ENCODE peak calls at places on chromosomes 2 and 18, in five cellular contexts. R is heart right ventricle, B is A549, E is Peyer's patch, K is astrocyte. G is an unnamed sample. For H3K4me1, the result is how much of the 10 kb centered on the place peaks cover.

GRCh38 chr2:17649026-17649425 is 104.6 kb downstream of the SMC6 start:
- DNase-seq in R (no peak), B (no peak), E (no peak), K (no peak), G (no peak)

GRCh38 chr2:88161446-88161845 is 8.7 kb upstream of the THNSL2 start:
- DNase-seq in R (no peak), B (no peak), E (no peak), K (no peak), G (no peak)

GRCh38 chr18:57649536-57650495 is 28.2 kb upstream of the NARS1 start:
- DNase-seq in R (no peak), B (peak), E (no peak), K (peak), G (no peak)

GRCh38 chr2:234146087-234146826 is 95.8 kb downstream of the SPP2 start:
- DNase-seq in R (peak), B (peak), E (no peak), K (peak), G (no peak)

GRCh38 chr2:73468376-73468775 is 82.7 kb downstream of the ALMS1 start:
- DNase-seq in R (no peak), B (no peak), E (no peak), K (no peak), G (no peak)

GRCh38 chr2:233620204-233620603 is 2.8 kb downstream of the UGT1A8 start:
- DNase-seq in R (no peak), B (no peak), E (no peak), K (no peak), G (no peak)

GRCh38 chr2:47035615-47036488 is 119.3 kb downstream of the STPG4 start:
- DNase-seq in R (no peak), B (no peak), E (no peak), K (no peak), G (no peak)

GRCh38 chr2:37819228-37819627 is 105.9 kb upstream of the RMDN2 start:
- DNase-seq in R (no peak), B (no peak), E (no peak), K (peak), G (no peak)

GRCh38 chr18:44093253-44093652 is 587.4 kb upstream of the SETBP1 start:
- DNase-seq in R (no peak), B (no peak), E (no peak), K (peak), G (no peak)

GRCh38 chr2:98800330-98801064 is 69.6 kb upstream of the MGAT4A start:
- DNase-seq in R (no peak), B (no peak), E (no peak), K (no peak), G (no peak)

GRCh38 chr18:2687390-2688001 is 32.0 kb downstream of the SMCHD1 start:
- DNase-seq in R (no peak), B (no peak), E (no peak), K (no peak), G (no peak)

GRCh38 chr2:110678457-110679336 is 834 bp upstream of the BUB1 start:
- DNase-seq in R (no peak), B (no peak), E (peak), K (peak), G (peak)

GRCh38 chr18:48815581-48816324 is 135.0 kb downstream of the SMAD7 start:
- DNase-seq in R (no peak), B (no peak), E (peak), K (peak), G (peak)

GRCh38 chr2:205772983-205773382 is 90.7 kb downstream of the NRP2 start:
- DNase-seq in R (no peak), B (no peak), E (no peak), K (no peak), G (no peak)

GRCh38 chr2:99066075-99066557 is 75.4 kb upstream of the C2orf15 start:
- DNase-seq in R (no peak), B (peak), E (no peak), K (peak), G (no peak)

GRCh38 chr2:70133521-70134348 is 46.5 kb downstream of the PCBP1 start:
- DNase-seq in R (no peak), B (no peak), E (no peak), K (peak), G (no peak)

GRCh38 chr2:239943991-239944441 is 81.1 kb downstream of the NDUFA10 start:
- DNase-seq in R (no peak), B (no peak), E (peak), K (no peak), G (peak)

GRCh38 chr2:134819334-134819733 is 19.1 kb upstream of the ACMSD start:
- DNase-seq in R (no peak), B (peak), E (no peak), K (peak), G (no peak)

GRCh38 chr18:37408676-37409305 is 156.8 kb downstream of the CELF4 start:
- DNase-seq in R (no peak), B (no peak), E (no peak), K (no peak), G (no peak)

GRCh38 chr2:144414324-144414845 is 105.5 kb downstream of the ZEB2 start:
- DNase-seq in R (no peak), B (peak), E (no peak), K (peak), G (peak)

GRCh38 chr2:158205215-158205614 is 103.5 kb downstream of the UPP2 start:
- DNase-seq in R (no peak), B (no peak), E (no peak), K (no peak), G (no peak)

GRCh38 chr2:27795868-27796277 is 24.4 kb downstream of the MRPL33 start:
- DNase-seq in R (peak), B (no peak), E (no peak), K (peak), G (no peak)

DNA sequence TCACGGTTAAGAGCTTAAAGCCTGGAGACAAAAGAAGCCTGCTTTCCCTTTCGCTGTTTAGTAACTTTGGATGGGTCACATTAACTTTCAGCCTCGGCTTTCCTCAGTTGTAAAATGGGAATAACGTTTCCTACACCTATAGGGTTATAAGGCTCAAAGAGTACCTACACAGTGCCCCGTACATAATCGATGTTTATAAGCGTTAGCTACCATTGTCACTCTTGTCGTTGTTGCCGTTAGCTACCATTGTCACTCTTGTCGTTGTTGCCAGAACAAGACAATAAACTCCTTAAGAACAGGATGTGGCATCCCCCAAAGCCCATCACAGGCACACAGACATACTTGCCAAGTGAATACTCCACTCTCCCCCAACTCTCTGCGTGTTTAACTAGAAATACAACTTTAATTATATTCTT is 901 bp upstream of the MFSD6 start:
- DNase-seq in R (no peak), B (peak), E (no peak), K (no peak), G (no peak)
- TF ChIP-seq CTCF in R (no peak), B (no peak), E (no peak), K (no peak), G (no peak)

DNA sequence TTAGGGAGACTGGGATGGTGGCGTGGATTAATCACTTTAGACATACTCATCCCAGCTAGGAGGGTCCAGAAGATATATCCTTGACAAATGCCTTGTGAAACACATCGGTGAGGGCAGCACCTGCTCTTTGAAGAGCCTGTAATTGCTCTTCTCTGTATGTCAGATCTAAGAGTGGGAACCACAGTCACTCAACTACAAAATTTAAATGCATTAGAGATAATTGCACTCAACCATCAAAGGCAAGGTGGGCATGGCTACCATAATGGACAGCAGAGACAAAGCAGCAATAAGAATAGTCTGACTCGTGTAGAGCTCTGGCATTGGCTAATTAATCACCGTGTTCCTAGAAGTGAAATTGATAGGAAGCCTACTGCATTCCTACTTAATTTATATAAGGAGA is 96.8 kb downstream of the ERBB4 start:
- DNase-seq in R (no peak), B (no peak), E (no peak), K (no peak), G (no peak)
- H3K4me3 ChIP-seq in R (no peak), B (no peak), E (no peak), K (no peak), G (no peak)

DNA sequence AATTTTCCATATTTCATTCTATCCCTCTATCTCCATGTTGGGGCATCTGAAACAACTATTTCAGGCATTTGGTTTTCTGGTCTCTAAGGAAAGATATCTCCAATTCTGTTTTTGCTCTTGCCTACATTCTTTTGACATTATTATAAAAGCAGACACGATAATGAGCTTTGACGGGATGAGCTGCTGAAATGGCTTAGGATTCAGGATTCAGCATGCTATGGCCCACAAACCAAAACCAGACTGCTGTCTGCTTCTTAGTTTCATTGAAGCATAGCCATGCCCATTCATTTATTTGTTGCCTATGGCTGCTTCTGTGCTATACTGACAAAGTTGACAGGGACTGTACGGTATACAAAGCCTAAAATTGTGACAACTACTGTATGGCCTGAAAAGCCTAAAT is 42.6 kb upstream of the GLS start:
- DNase-seq in R (no peak), B (no peak), E (no peak), K (peak), G (no peak)
- H3K4me1 ChIP-seq in R (under half), B (half or more), E (under half), K (under half), G (under half)

DNA sequence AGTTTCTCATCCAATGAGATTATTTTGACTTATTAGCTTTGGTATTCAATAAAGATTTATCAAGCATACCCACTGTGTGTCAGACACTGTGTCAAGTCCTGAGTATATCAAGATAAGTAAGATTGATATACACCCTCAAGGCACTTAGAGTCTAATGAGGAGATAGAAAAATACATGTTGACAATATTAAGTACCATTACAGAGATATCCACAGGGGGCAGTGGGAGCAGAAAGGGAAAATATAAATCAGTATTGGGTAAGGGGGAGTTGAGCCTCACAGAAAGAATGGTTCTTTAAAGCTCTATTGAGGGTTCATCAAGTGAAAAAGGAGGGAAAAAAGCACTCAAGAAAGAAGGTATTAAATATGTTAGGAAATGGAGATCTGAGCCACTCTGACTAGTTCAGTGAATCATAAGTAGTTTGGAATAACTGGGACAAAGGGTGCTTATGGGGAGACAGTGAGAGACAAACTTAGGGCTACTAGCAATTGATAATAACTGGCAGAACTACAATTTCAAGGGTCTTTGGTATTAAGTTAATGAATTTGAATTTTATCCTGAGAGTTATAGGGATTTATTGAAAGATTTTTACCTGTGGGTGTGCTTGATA is 45.5 kb upstream of the SLC8A1 start:
- DNase-seq in R (no peak), B (no peak), E (no peak), K (no peak), G (no peak)
- TF ChIP-seq CTCF in R (no peak), B (no peak), E (no peak), K (no peak), G (no peak)

GRCh38 chr2:232502513-232502900 is 14.9 kb upstream of the ECEL1 start:
- DNase-seq in R (no peak), B (no peak), E (no peak), K (no peak), G (no peak)

GRCh38 chr2:232504438-232504837 is 15.8 kb upstream of the PRSS56 start:
- DNase-seq in R (no peak), B (peak), E (no peak), K (no peak), G (no peak)

GRCh38 chr2:232503792-232504323 is 16.2 kb upstream of the ECEL1 start:
- DNase-seq in R (no peak), B (no peak), E (no peak), K (no peak), G (no peak)

GRCh38 chr2:232501794-232502499 is 14.3 kb upstream of the ECEL1 start:
- DNase-seq in R (no peak), B (no peak), E (no peak), K (no peak), G (no peak)

DNA sequence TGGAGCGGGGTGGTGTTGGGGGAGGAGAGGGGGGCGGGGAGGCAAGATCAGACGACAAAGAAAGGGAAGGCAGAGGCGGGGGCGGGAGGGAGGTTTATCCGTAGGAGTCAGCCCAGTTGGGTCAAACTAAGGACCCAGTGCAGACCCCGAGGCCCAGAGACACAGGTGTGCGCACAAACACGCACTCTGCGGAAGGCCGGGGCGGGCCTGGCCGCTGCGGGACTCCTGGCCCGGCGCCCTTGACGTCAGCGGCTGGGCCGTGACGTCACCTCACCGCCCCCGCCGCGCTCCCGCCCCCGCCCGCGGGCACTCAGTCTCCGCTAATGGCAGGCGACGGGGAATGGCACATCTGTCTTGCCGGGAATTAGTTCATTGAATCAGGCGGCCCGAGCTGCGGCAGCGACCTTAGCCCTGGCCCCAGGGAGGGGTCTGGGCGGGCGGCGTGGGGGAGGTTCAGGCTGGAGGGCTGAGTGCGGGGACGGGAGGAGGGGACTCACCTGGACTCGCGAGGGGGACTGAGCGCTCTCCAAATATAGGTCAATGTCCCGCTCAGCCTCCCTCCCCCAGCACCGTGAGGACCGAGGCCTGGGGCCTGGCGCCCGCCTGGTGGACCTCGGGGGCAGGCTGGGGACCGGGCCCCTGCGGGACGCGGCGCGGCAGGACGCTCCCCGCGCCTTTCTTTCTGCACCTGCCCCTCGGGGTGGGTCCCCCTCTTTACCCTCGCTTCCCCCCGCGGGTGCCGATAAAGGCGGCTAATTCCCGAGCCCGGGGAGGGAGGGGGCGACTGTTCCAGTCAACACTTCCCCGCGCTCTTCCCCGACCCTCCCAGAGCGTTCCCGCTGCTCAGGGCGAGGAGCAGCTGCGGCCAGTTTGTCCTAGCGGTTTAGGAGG is 15.5 kb upstream of the ECEL1 start:
- DNase-seq in R (peak), B (peak), E (no peak), K (peak), G (no peak)
- H3K4me3 ChIP-seq in R (peak), B (peak), E (peak), K (no peak), G (peak)

GRCh38 chr2:64657416-64657815 is 3.7 kb upstream of the SERTAD2 start:
- DNase-seq in R (no peak), B (no peak), E (no peak), K (no peak), G (no peak)
- H3K4me1 ChIP-seq in R (under half), B (under half), E (under half), K (under half), G (under half)

GRCh38 chr2:31263636-31264190 is 29.8 kb downstream of the EHD3 start:
- DNase-seq in R (no peak), B (no peak), E (no peak), K (no peak), G (no peak)
- TF ChIP-seq CTCF in R (peak), B (no peak), E (no peak), K (no peak), G (no peak)

GRCh38 chr2:12430036-12430795 is 286.5 kb upstream of the TRIB2 start:
- DNase-seq in R (no peak), B (no peak), E (no peak), K (peak), G (no peak)
- H3K4me3 ChIP-seq in R (no peak), B (no peak), E (no peak), K (no peak), G (no peak)